ENCODE peak calls at places on chromosomes 12 and 14, in ten cellular contexts. G is pancreas; P is AG04450; W is epithelial cell of esophagus; B is stimulated activated CD8-positive, alpha-beta memory T cell treated with anti-CD3 and anti-CD28 coated beads, Interleukin-7, amount 100 ng/mL, for 4 hours; T is fibroblast of the aortic adventitia; U is esophagus squamous epithelium; E is K562; C is HAP-1; N is MCF 10A. Q is an unnamed sample.
A peak's percentile ranks its signal among the peaks of the same experiment; 100 is the strongest.

GRCh38 chr12:122106891-122107660 is 28.5 kb downstream of the MLXIP start:
- DNase-seq in G (peak; percentile 61), P (no peak), W (peak; percentile 68), B (no peak), T (peak; percentile 59), U (no peak), E (no peak), C (no peak), N (peak; percentile 40), Q (no peak)

GRCh38 chr12:94873368-94874085 is 130.0 kb downstream of the NDUFA12 start:
- DNase-seq in G (peak; percentile 65), P (no peak), W (no peak), B (no peak), T (no peak), U (no peak), E (no peak), C (peak; percentile 72), N (no peak), Q (no peak)

GRCh38 chr12:95614384-95614982 is 63.2 kb upstream of the USP44 start:
- DNase-seq in G (no peak), P (no peak), W (no peak), B (no peak), T (peak; percentile 71), U (no peak), E (no peak), C (no peak), N (no peak), Q (no peak)

GRCh38 chr12:114445401-114446323 is 39.7 kb upstream of the TBX5 start:
- DNase-seq in G (no peak), P (no peak), W (no peak), B (no peak), T (no peak), U (no peak), E (no peak), C (peak; percentile 89), N (no peak), Q (no peak)

GRCh38 chr12:34399631-34400422 is 377.5 kb downstream of the ALG10 start:
- DNase-seq in G (peak; percentile 30), P (no peak), W (no peak), B (no peak), T (no peak), U (no peak), E (no peak), C (peak; percentile 0), N (no peak), Q (no peak)

GRCh38 chr14:91796622-91797347 is 64.9 kb upstream of the CATSPERB start:
- DNase-seq in G (no peak), P (no peak), W (no peak), B (no peak), T (peak; percentile 10), U (no peak), E (no peak), C (no peak), N (no peak), Q (no peak)

GRCh38 chr12:114976361-114976760 is 292.4 kb upstream of the TBX3 start:
- DNase-seq in G (no peak), P (no peak), W (no peak), B (no peak), T (no peak), U (no peak), E (no peak), C (no peak), N (no peak), Q (no peak)

GRCh38 chr12:23803547-23803946 is 145.9 kb downstream of the SOX5 start:
- DNase-seq in G (no peak), P (no peak), W (peak; percentile 3), B (no peak), T (no peak), U (no peak), E (no peak), C (no peak), N (no peak), Q (no peak)

GRCh38 chr14:29937116-29937515 is 9.5 kb upstream of the PRKD1 start:
- DNase-seq in G (no peak), P (no peak), W (peak; percentile 61), B (no peak), T (peak; percentile 7), U (no peak), E (no peak), C (no peak), N (peak; percentile 30), Q (no peak)

GRCh38 chr12:106739815-106740552 is 34.5 kb upstream of the RIC8B start:
- DNase-seq in G (no peak), P (no peak), W (no peak), B (no peak), T (no peak), U (no peak), E (peak; percentile 50), C (no peak), N (peak; percentile 19), Q (no peak)

Q was measured in ascending aorta.